ENCODE peak calls at places on chromosome 1, in five cellular contexts. N is sciatic nerve, T is mesothelial cell of epicardium, H is NB4, M is SHP77. Z is an unnamed sample.

GRCh38 chr1:202029171-202029665 is 18.8 kb downstream of the ELF3 start:
- DNase-seq in N (no peak), T (no peak), H (no peak), M (no peak), Z (peak)

GRCh38 chr1:112234710-112235109 is 161.3 kb upstream of the CTTNBP2NL start:
- DNase-seq in N (no peak), T (no peak), H (no peak), M (no peak), Z (no peak)

GRCh38 chr1:154236855-154237254 is 16.1 kb downstream of the UBAP2L start:
- DNase-seq in N (no peak), T (no peak), H (no peak), M (no peak), Z (no peak)

GRCh38 chr1:37795340-37796110 is 1.9 kb downstream of the MANEAL start:
- DNase-seq in N (peak), T (peak), H (peak), M (no peak), Z (no peak)

GRCh38 chr1:205287076-205287475 is 34.5 kb downstream of the NUAK2 start:
- DNase-seq in N (no peak), T (no peak), H (no peak), M (no peak), Z (no peak)

GRCh38 chr1:37480125-37480466 is 5.7 kb downstream of the ZC3H12A start:
- DNase-seq in N (peak), T (no peak), H (no peak), M (no peak), Z (no peak)

GRCh38 chr1:87329051-87329755 is 523 bp downstream of the LMO4 start:
- DNase-seq in N (peak), T (peak), H (peak), M (no peak), Z (no peak)

GRCh38 chr1:195740862-195741261 is 867.4 kb downstream of the KCNT2 start:
- DNase-seq in N (no peak), T (no peak), H (no peak), M (no peak), Z (no peak)

GRCh38 chr1:19814681-19815503 is at the start of gene RNF186:
- DNase-seq in N (no peak), T (no peak), H (no peak), M (peak), Z (no peak)

GRCh38 chr1:246104927-246105326 is 402.2 kb downstream of the SMYD3 start:
- DNase-seq in N (no peak), T (no peak), H (peak), M (no peak), Z (no peak)

GRCh38 chr1:33624991-33625870 is 152.8 kb downstream of the ZSCAN20 start:
- DNase-seq in N (no peak), T (no peak), H (peak), M (no peak), Z (no peak)

GRCh38 chr1:110152133-110152785 is 2.0 kb downstream of the SLC6A17 start:
- DNase-seq in N (no peak), T (no peak), H (no peak), M (no peak), Z (no peak)

GRCh38 chr1:219155140-219155539 is 18.5 kb upstream of the LYPLAL1 start:
- DNase-seq in N (no peak), T (no peak), H (peak), M (no peak), Z (no peak)

GRCh38 chr1:172955161-172955821 is 95.5 kb downstream of the TNFSF18 start:
- DNase-seq in N (no peak), T (no peak), H (no peak), M (no peak), Z (no peak)

Z was measured in glomerular endothelial cell.